ENCODE peak calls at places on chromosomes 2 and 18, in five cellular contexts. One of them, this sample, is unnamed.

GRCh38 chr2:38390941-38391340 is 13.9 kb upstream of the ATL2 start:
- DNase-seq in GM12878: no peak
- DNase-seq in HepG2: no peak
- DNase-seq in SK-N-SH: no peak
- DNase-seq in K562: no peak
- DNase-seq in this sample: no peak

GRCh38 chr2:18171191-18172139 is 293.0 kb downstream of the KCNS3 start:
- DNase-seq in SK-N-SH: no peak
- DNase-seq in HepG2: no peak
- DNase-seq in K562: no peak
- DNase-seq in GM12878: no peak
- DNase-seq in this sample: no peak

GRCh38 chr2:48753228-48753627 is 2.3 kb downstream of the LHCGR start:
- DNase-seq in HepG2: no peak
- DNase-seq in GM12878: no peak
- DNase-seq in SK-N-SH: no peak
- DNase-seq in K562: no peak
- DNase-seq in this sample: no peak

GRCh38 chr2:140173790-140174189 is 1393.6 kb upstream of the NXPH2 start:
- DNase-seq in SK-N-SH: no peak
- DNase-seq in GM12878: no peak
- DNase-seq in K562: no peak
- DNase-seq in HepG2: no peak
- DNase-seq in this sample: no peak

GRCh38 chr2:70553584-70554337 is at the start of gene TGFA:
- DNase-seq in GM12878: no peak
- DNase-seq in SK-N-SH: peak
- DNase-seq in K562: peak
- DNase-seq in HepG2: peak
- DNase-seq in this sample: peak

GRCh38 chr2:168928113-168928823 is 27.2 kb downstream of the G6PC2 start:
- DNase-seq in SK-N-SH: no peak
- DNase-seq in HepG2: no peak
- DNase-seq in K562: no peak
- DNase-seq in GM12878: no peak
- DNase-seq in this sample: no peak

GRCh38 chr2:3460161-3460560 is 59.2 kb downstream of the ADI1 start:
- DNase-seq in SK-N-SH: no peak
- DNase-seq in K562: no peak
- DNase-seq in HepG2: no peak
- DNase-seq in GM12878: no peak
- DNase-seq in this sample: no peak

GRCh38 chr18:12621737-12622306 is 36.1 kb downstream of the SPIRE1 start:
- DNase-seq in GM12878: no peak
- DNase-seq in HepG2: no peak
- DNase-seq in K562: peak
- DNase-seq in SK-N-SH: no peak
- DNase-seq in this sample: no peak

GRCh38 chr2:38722271-38723115 is 28.7 kb downstream of the SRSF7 start:
- DNase-seq in SK-N-SH: no peak
- DNase-seq in GM12878: no peak
- DNase-seq in K562: no peak
- DNase-seq in HepG2: no peak
- DNase-seq in this sample: no peak

GRCh38 chr18:22343613-22344012 is 74.1 kb downstream of the CTAGE1 start:
- DNase-seq in SK-N-SH: no peak
- DNase-seq in HepG2: no peak
- DNase-seq in GM12878: no peak
- DNase-seq in K562: no peak
- DNase-seq in this sample: no peak

GRCh38 chr18:22340340-22340739 is 77.4 kb downstream of the CTAGE1 start:
- DNase-seq in SK-N-SH: no peak
- DNase-seq in GM12878: no peak
- DNase-seq in HepG2: no peak
- DNase-seq in K562: no peak
- DNase-seq in this sample: no peak

GRCh38 chr18:22339913-22340312 is 77.8 kb downstream of the CTAGE1 start:
- DNase-seq in GM12878: no peak
- DNase-seq in K562: no peak
- DNase-seq in SK-N-SH: no peak
- DNase-seq in HepG2: no peak
- DNase-seq in this sample: no peak

GRCh38 chr18:22344908-22345670 is 72.6 kb downstream of the CTAGE1 start:
- DNase-seq in K562: no peak
- DNase-seq in GM12878: no peak
- DNase-seq in HepG2: no peak
- DNase-seq in SK-N-SH: no peak
- DNase-seq in this sample: no peak

DNA sequence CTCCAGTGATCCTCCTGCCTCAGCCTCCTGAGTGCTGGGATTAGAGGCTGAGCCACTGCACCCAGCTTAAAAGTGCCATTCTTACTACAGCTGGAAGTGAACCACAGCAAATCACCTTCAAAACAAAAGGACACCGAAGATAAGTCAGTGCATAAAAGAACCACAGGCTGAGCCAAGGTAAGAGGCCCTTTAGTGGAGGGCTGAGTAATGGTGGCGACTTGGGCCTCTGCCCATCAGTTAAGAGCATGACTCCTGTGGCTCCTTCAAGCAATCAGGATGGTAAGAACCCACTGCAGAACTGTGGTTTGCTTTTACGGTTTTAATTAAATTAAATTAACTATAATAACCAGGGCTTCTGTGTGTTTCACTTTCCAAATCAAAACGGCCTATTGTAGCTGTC is 75.1 kb downstream of the CTAGE1 start:
- DNase-seq in K562: peak
- DNase-seq in SK-N-SH: peak
- DNase-seq in GM12878: no peak
- DNase-seq in HepG2: no peak
- DNase-seq in this sample: no peak
- TF ChIP-seq JUND in K562: no peak
- TF ChIP-seq JUND in SK-N-SH: no peak
- TF ChIP-seq JUND in GM12878: no peak
- TF ChIP-seq JUND in HepG2: no peak
- TF ChIP-seq JUND in this sample: no peak

GRCh38 chr2:25354116-25354515 is 12.4 kb upstream of the DNMT3A start:
- DNase-seq in SK-N-SH: no peak
- DNase-seq in HepG2: no peak
- DNase-seq in GM12878: no peak
- DNase-seq in K562: no peak
- DNase-seq in this sample: no peak

GRCh38 chr2:25347205-25347815 is 5.6 kb upstream of the DNMT3A start:
- DNase-seq in GM12878: no peak
- DNase-seq in SK-N-SH: no peak
- DNase-seq in K562: no peak
- DNase-seq in HepG2: no peak
- DNase-seq in this sample: peak

GRCh38 chr2:25355270-25355669 is 13.5 kb upstream of the DNMT3A start:
- DNase-seq in K562: no peak
- DNase-seq in GM12878: no peak
- DNase-seq in SK-N-SH: no peak
- DNase-seq in HepG2: no peak
- DNase-seq in this sample: no peak

GRCh38 chr2:25347846-25348245 is 6.1 kb upstream of the DNMT3A start:
- DNase-seq in HepG2: no peak
- DNase-seq in K562: no peak
- DNase-seq in SK-N-SH: no peak
- DNase-seq in GM12878: no peak
- DNase-seq in this sample: no peak

GRCh38 chr2:25349397-25349796 is 7.7 kb upstream of the DNMT3A start:
- DNase-seq in K562: no peak
- DNase-seq in GM12878: no peak
- DNase-seq in HepG2: no peak
- DNase-seq in SK-N-SH: no peak
- DNase-seq in this sample: no peak
- TF ChIP-seq REST in K562: no peak
- TF ChIP-seq REST in GM12878: no peak
- TF ChIP-seq REST in HepG2: no peak
- TF ChIP-seq REST in SK-N-SH: no peak
- TF ChIP-seq REST in this sample: no peak

GRCh38 chr2:238098854-238099708 is 1.1 kb upstream of the ESPNL start:
- DNase-seq in SK-N-SH: peak
- DNase-seq in K562: peak
- DNase-seq in GM12878: no peak
- DNase-seq in HepG2: no peak
- DNase-seq in this sample: no peak
- TF ChIP-seq JUND in SK-N-SH: no peak
- TF ChIP-seq JUND in K562: no peak
- TF ChIP-seq JUND in GM12878: no peak
- TF ChIP-seq JUND in HepG2: no peak
- TF ChIP-seq JUND in this sample: no peak

GRCh38 chr2:238927746-238928519 is 80.0 kb downstream of the TWIST2 start:
- DNase-seq in GM12878: no peak
- DNase-seq in SK-N-SH: no peak
- DNase-seq in K562: no peak
- DNase-seq in HepG2: no peak
- DNase-seq in this sample: no peak
- TF ChIP-seq REST in GM12878: no peak
- TF ChIP-seq REST in SK-N-SH: no peak
- TF ChIP-seq REST in K562: no peak
- TF ChIP-seq REST in HepG2: no peak
- TF ChIP-seq REST in this sample: no peak

DNA sequence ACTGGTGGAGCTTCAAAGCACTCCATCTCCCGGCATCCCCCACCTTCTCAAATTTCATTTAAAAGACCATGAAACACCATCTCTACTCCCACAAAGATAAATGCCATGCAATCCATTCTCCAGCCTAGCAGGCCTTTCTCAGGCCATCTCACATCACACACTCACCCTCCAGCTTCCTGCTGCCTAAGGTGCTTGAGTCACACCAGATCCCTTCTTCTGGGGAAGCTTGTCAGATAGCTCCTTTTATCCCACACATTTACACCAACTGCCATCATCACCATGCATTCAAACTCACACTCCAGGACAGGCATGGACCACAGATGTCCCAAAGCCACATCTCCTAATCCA is 292.6 kb downstream of the TNS1 start:
- DNase-seq in GM12878: no peak
- DNase-seq in K562: no peak
- DNase-seq in HepG2: no peak
- DNase-seq in SK-N-SH: no peak
- DNase-seq in this sample: no peak
- TF ChIP-seq JUND in GM12878: no peak
- TF ChIP-seq JUND in K562: no peak
- TF ChIP-seq JUND in HepG2: no peak
- TF ChIP-seq JUND in SK-N-SH: no peak
- TF ChIP-seq JUND in this sample: no peak

GRCh38 chr2:60439219-60439974 is 114.1 kb downstream of the BCL11A start:
- DNase-seq in HepG2: no peak
- DNase-seq in GM12878: peak
- DNase-seq in SK-N-SH: peak
- DNase-seq in K562: peak
- DNase-seq in this sample: no peak
- TF ChIP-seq REST in HepG2: no peak
- TF ChIP-seq REST in GM12878: no peak
- TF ChIP-seq REST in SK-N-SH: no peak
- TF ChIP-seq REST in K562: no peak
- TF ChIP-seq REST in this sample: no peak

DNA sequence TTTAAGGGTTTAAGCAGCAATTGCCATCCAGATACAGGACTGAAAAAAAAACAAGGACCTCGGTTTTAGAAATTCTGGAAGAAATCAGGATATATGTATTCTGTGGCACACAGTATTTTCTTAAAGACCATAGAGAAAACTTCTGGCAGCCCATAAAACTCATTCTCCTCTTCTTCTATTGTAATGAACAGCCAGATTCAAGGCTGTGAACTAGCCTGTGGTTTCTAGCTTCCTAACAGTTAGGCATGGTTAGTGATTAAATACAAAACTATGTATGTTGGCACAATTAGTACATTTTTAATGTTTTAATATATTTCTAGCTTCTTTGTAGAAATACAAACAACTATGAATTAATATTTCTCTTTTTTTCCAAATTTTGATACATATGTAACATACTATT is 555.7 kb downstream of the DSC3 start:
- DNase-seq in K562: no peak
- DNase-seq in GM12878: no peak
- DNase-seq in HepG2: no peak
- DNase-seq in SK-N-SH: no peak
- DNase-seq in this sample: no peak
- TF ChIP-seq JUND in K562: no peak
- TF ChIP-seq JUND in GM12878: no peak
- TF ChIP-seq JUND in HepG2: no peak
- TF ChIP-seq JUND in SK-N-SH: no peak
- TF ChIP-seq JUND in this sample: no peak

GRCh38 chr2:47225061-47225783 is 70.1 kb upstream of the STPG4 start:
- DNase-seq in GM12878: no peak
- DNase-seq in HepG2: peak
- DNase-seq in K562: peak
- DNase-seq in SK-N-SH: peak
- DNase-seq in this sample: peak

GRCh38 chr2:47227532-47228166 is 72.5 kb upstream of the STPG4 start:
- DNase-seq in GM12878: no peak
- DNase-seq in HepG2: no peak
- DNase-seq in K562: no peak
- DNase-seq in SK-N-SH: no peak
- DNase-seq in this sample: no peak

GRCh38 chr2:47223980-47224379 is 68.9 kb upstream of the STPG4 start:
- DNase-seq in HepG2: no peak
- DNase-seq in GM12878: no peak
- DNase-seq in K562: no peak
- DNase-seq in SK-N-SH: no peak
- DNase-seq in this sample: no peak

GRCh38 chr2:47222813-47223564 is 67.9 kb upstream of the STPG4 start:
- DNase-seq in HepG2: no peak
- DNase-seq in SK-N-SH: no peak
- DNase-seq in K562: no peak
- DNase-seq in GM12878: no peak
- DNase-seq in this sample: no peak

DNA sequence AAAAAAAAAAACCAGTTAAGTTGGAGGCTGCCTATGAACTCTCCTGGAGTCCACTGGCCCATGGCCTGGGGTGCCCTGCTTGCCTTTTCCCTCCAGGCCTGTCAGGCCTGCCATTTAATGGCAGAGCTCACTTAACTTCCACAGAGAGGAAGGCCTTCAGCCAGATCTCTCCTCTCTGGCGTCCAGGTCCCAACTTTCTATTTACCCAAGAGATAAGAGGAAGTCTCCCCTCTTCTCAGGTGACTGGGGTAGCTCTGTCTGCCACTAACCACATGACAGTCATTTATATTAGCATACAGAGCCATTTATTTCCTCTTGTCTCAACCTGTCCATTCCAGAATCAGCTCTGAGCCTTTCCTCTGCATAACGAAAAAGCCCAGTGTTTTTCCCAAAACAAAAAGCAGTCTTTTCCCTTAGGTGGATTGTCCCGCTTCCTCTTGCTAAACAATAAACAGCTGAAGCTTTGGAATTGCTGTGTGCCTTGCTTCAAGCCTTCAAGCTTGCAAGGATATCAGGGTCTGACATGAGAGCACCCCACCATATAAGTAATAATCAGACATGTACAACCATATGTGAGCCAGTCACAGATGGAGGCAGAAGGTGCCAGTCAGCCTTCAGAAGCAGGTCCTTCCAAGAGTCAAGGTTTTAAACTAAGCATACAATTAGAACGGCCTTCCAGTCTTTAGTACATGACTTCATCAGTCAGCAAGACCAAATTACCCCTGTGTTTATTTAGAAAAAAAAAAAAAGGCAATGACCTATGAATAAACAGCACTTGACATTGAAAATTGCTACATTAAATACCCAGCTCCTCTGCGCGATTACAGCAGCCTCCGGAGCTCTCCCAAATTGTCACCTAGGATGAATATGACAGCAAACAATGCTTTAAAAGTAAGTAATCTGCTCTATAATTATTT is 71.3 kb upstream of the STPG4 start:
- DNase-seq in K562: no peak
- DNase-seq in GM12878: no peak
- DNase-seq in HepG2: peak
- DNase-seq in SK-N-SH: no peak
- DNase-seq in this sample: no peak
- TF ChIP-seq REST in K562: no peak
- TF ChIP-seq REST in GM12878: no peak
- TF ChIP-seq REST in HepG2: no peak
- TF ChIP-seq REST in SK-N-SH: no peak
- TF ChIP-seq REST in this sample: no peak